ENCODE peak calls at places on chromosomes 11 and 22, in nine cellular contexts. H, X, N, P, J, U, R, K and E are unnamed samples.

GRCh38 chr11:130868865-130869264 is 47.4 kb downstream of the SNX19 start:
- DNase-seq in H (no peak), X (no peak), N (no peak), P (no peak), J (no peak), U (no peak), R (no peak), K (no peak), E (no peak)

GRCh38 chr11:85394288-85394687 is 232.9 kb downstream of the DLG2 start:
- DNase-seq in H (no peak), X (no peak), N (no peak), P (no peak), J (no peak), U (no peak), R (no peak), K (no peak), E (no peak)

GRCh38 chr11:74726547-74727182 is 4.6 kb downstream of the CHRDL2 start:
- DNase-seq in H (peak; percentile 25), X (peak; percentile 85), N (peak; percentile 38), P (peak; percentile 37), J (peak; percentile 76), U (peak; percentile 68), R (peak; percentile 88), K (peak; percentile 87), E (peak; percentile 68)

GRCh38 chr11:67996622-67997459 is 7.1 kb downstream of the UNC93B1 start:
- DNase-seq in H (peak; percentile 45), X (peak; percentile 80), N (no peak), P (no peak), J (peak; percentile 96), U (no peak), R (peak; percentile 76), K (peak; percentile 56), E (peak; percentile 20)

GRCh38 chr11:68541983-68542382 is 81.4 kb downstream of the PPP6R3 start:
- DNase-seq in H (no peak), X (no peak), N (no peak), P (no peak), J (no peak), U (no peak), R (no peak), K (no peak), E (no peak)

GRCh38 chr11:109071712-109072524 is 350.1 kb upstream of the C11orf87 start:
- DNase-seq in H (no peak), X (no peak), N (no peak), P (no peak), J (no peak), U (peak; percentile 59), R (peak; percentile 30), K (peak; percentile 50), E (no peak)

GRCh38 chr11:68424101-68424632 is 36.4 kb upstream of the PPP6R3 start:
- DNase-seq in H (no peak), X (no peak), N (no peak), P (no peak), J (no peak), U (no peak), R (no peak), K (no peak), E (no peak)

GRCh38 chr11:110097459-110098012 is 4.3 kb downstream of the ZC3H12C start:
- DNase-seq in H (no peak), X (no peak), N (no peak), P (no peak), J (no peak), U (no peak), R (no peak), K (no peak), E (no peak)

GRCh38 chr11:60874421-60875365 is 7.4 kb downstream of the ZP1 start:
- DNase-seq in H (no peak), X (no peak), N (no peak), P (no peak), J (no peak), U (no peak), R (no peak), K (no peak), E (no peak)

GRCh38 chr11:2777871-2778629 is 78.3 kb upstream of the KCNQ1OT1 start:
- DNase-seq in H (peak; percentile 5), X (no peak), N (no peak), P (peak; percentile 12), J (peak; percentile 5), U (peak; percentile 4), R (peak; percentile 8), K (no peak), E (no peak)

GRCh38 chr11:12076840-12077534 is 33.4 kb upstream of the MICAL2 start:
- DNase-seq in H (no peak), X (no peak), N (no peak), P (no peak), J (no peak), U (no peak), R (no peak), K (no peak), E (no peak)

GRCh38 chr11:44300881-44301855 is 8.8 kb downstream of the ALX4 start:
- DNase-seq in H (no peak), X (no peak), N (no peak), P (no peak), J (no peak), U (no peak), R (no peak), K (no peak), E (no peak)
- H3K27me3 ChIP-seq in H (peaks cover 9% of the 10 kb centered on the region), X (peaks cover 22% of the 10 kb centered on the region), N (peaks cover 61% of the 10 kb centered on the region), P (peaks cover 55% of the 10 kb centered on the region), J (peaks cover 27% of the 10 kb centered on the region), U (peaks cover 25% of the 10 kb centered on the region), R (no peaks in the 10 kb centered on the region), K (no peaks in the 10 kb centered on the region), E (peaks cover 28% of the 10 kb centered on the region)

DNA sequence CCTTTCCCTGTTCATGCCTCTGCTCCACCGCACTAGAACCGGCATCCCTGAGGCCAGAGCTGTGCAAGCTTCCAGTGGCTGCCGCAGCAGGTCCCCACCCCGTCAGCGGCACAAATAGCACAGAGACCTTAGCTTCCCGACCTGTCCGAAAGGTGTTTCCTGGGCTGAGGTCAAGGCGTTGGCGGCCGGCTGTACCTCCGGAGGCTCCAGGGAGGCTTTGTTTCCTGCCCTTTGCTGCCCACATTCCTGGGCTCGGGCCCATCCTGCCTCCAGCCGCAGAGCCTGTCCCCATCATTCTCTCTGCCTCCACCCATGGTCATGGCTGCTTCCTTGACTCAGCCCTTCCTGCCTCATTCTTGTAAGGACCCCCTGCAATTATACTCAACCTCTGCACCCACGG is 31.2 kb downstream of the ARHGAP8 start:
- DNase-seq in H (no peak), X (no peak), N (no peak), P (no peak), J (no peak), U (no peak), R (no peak), K (no peak), E (no peak)
- H3K27me3 ChIP-seq in H (no peaks in the 10 kb centered on the region), X (no peaks in the 10 kb centered on the region), N (peaks cover 4% of the 10 kb centered on the region), P (no peaks in the 10 kb centered on the region), J (no peaks in the 10 kb centered on the region), U (no peaks in the 10 kb centered on the region), R (no peaks in the 10 kb centered on the region), K (no peaks in the 10 kb centered on the region), E (no peaks in the 10 kb centered on the region)

GRCh38 chr22:47628477-47629272 is 866.2 kb downstream of the TBC1D22A start:
- DNase-seq in H (no peak), X (no peak), N (no peak), P (no peak), J (no peak), U (no peak), R (no peak), K (no peak), E (no peak)

GRCh38 chr22:47626428-47627390 is 864.3 kb downstream of the TBC1D22A start:
- DNase-seq in H (no peak), X (no peak), N (no peak), P (no peak), J (no peak), U (no peak), R (no peak), K (peak; percentile 5), E (no peak)

GRCh38 chr22:47629273-47629711 is 866.8 kb downstream of the TBC1D22A start:
- DNase-seq in H (no peak), X (no peak), N (no peak), P (no peak), J (no peak), U (no peak), R (no peak), K (no peak), E (no peak)

GRCh38 chr22:47625531-47626427 is 863.3 kb downstream of the TBC1D22A start:
- DNase-seq in H (no peak), X (no peak), N (no peak), P (no peak), J (no peak), U (no peak), R (no peak), K (no peak), E (no peak)

DNA sequence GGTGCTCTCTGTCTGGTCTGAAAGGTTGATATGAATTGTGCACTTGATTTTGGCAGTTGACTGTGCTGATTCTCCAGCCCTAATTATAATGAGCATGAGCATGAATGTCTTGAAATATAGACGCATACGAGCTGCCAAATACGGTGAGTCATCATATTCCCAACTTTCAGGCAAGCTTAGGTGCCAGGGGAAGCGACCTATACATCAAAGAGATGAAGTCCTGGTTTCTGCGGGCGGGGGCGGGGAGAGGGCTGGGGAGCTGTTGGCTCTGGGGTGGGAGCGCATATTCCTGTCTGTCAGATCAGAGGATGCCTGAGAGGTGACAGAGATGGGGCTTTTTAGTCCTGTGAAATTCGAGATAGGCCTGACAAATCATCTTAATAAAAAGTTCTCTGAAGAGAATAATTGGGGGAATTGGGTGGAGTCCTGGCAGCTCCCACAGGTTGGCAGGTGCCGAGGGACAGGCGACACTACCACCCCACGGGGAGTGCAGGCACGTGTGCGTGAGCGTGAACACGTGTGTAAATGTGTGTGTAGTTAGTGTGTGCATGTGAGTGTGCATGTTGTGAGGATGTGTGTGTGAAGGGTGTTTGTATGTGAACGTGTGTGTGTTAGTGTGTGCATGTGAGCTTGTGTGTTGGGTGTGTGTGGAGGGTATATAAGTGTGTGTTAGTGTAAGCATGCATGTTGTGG is 865.3 kb downstream of the TBC1D22A start:
- DNase-seq in H (no peak), X (no peak), N (no peak), P (no peak), J (no peak), U (no peak), R (no peak), K (peak; percentile 68), E (no peak)
- H3K27me3 ChIP-seq in H (no peaks in the 10 kb centered on the region), X (no peaks in the 10 kb centered on the region), N (no peaks in the 10 kb centered on the region), P (no peaks in the 10 kb centered on the region), J (no peaks in the 10 kb centered on the region), U (no peaks in the 10 kb centered on the region), R (no peaks in the 10 kb centered on the region), K (no peaks in the 10 kb centered on the region), E (no peaks in the 10 kb centered on the region)

GRCh38 chr11:57459112-57460016 is 964 bp upstream of the RTN4RL2 start:
- DNase-seq in H (peak; percentile 30), X (peak; percentile 33), N (no peak), P (no peak), J (peak; percentile 45), U (no peak), R (no peak), K (peak; percentile 36), E (peak; percentile 51)

GRCh38 chr11:57461841-57462489 is 1.6 kb downstream of the RTN4RL2 start:
- DNase-seq in H (no peak), X (no peak), N (no peak), P (no peak), J (no peak), U (no peak), R (no peak), K (no peak), E (no peak)

GRCh38 chr11:57458410-57459111 is 1.8 kb upstream of the RTN4RL2 start:
- DNase-seq in H (peak; percentile 43), X (peak; percentile 62), N (peak; percentile 29), P (no peak), J (peak; percentile 81), U (no peak), R (peak; percentile 39), K (peak; percentile 60), E (peak; percentile 37)

GRCh38 chr11:57460756-57461749 is 725 bp downstream of the RTN4RL2 start:
- DNase-seq in H (no peak), X (peak; percentile 64), N (peak; percentile 19), P (no peak), J (peak; percentile 39), U (no peak), R (no peak), K (peak; percentile 11), E (peak; percentile 16)

GRCh38 chr11:57460017-57460755 is at the start of gene RTN4RL2:
- DNase-seq in H (peak; percentile 26), X (peak; percentile 56), N (no peak), P (no peak), J (peak; percentile 90), U (no peak), R (peak; percentile 40), K (peak; percentile 72), E (no peak)
- H3K27me3 ChIP-seq in H (peaks cover 12% of the 10 kb centered on the region), X (no peaks in the 10 kb centered on the region), N (peaks cover 33% of the 10 kb centered on the region), P (peaks cover 68% of the 10 kb centered on the region), J (peaks cover 9% of the 10 kb centered on the region), U (peaks cover 3% of the 10 kb centered on the region), R (no peaks in the 10 kb centered on the region), K (peaks cover 13% of the 10 kb centered on the region), E (peaks cover 27% of the 10 kb centered on the region)